ENCODE peak calls at places on chromosomes 2 and 18, in five cellular contexts. Z is body of pancreas; B is A549; C is IMR-90; A is CD8-positive, alpha-beta T cell. U is an unnamed sample.

GRCh38 chr2:141492816-141493215 is 638.0 kb downstream of the LRP1B start:
- DNase-seq in Z (no peak), B (no peak), C (no peak), A (no peak), U (no peak)

GRCh38 chr2:106116248-106116647 is 77.9 kb downstream of the UXS1 start:
- DNase-seq in Z (no peak), B (no peak), C (no peak), A (no peak), U (no peak)

GRCh38 chr18:24731158-24731557 is 270.7 kb downstream of the HRH4 start:
- DNase-seq in Z (no peak), B (no peak), C (no peak), A (no peak), U (peak; percentile 47)

GRCh38 chr2:2742745-2743144 is 411.7 kb upstream of the MYT1L start:
- DNase-seq in Z (no peak), B (no peak), C (no peak), A (no peak), U (no peak)

GRCh38 chr2:172288603-172289002 is 138.8 kb upstream of the ITGA6 start:
- DNase-seq in Z (peak; percentile 58), B (no peak), C (peak; percentile 47), A (peak; percentile 61), U (no peak)

GRCh38 chr2:20346565-20347127 is 4.0 kb downstream of the PUM2 start:
- DNase-seq in Z (no peak), B (no peak), C (peak; percentile 51), A (no peak), U (no peak)

GRCh38 chr2:202932425-202933138 is 20.5 kb downstream of the CARF start:
- DNase-seq in Z (no peak), B (no peak), C (peak; percentile 75), A (no peak), U (no peak)

GRCh38 chr2:230723363-230723762 is 10.7 kb downstream of the CAB39 start:
- DNase-seq in Z (no peak), B (no peak), C (no peak), A (peak; percentile 45), U (no peak)

GRCh38 chr2:222355860-222356259 is 57.1 kb upstream of the PAX3 start:
- DNase-seq in Z (no peak), B (no peak), C (no peak), A (no peak), U (no peak)

GRCh38 chr2:11710210-11710609 is 36.2 kb upstream of the LPIN1 start:
- DNase-seq in Z (peak; percentile 49), B (peak; percentile 50), C (peak; percentile 88), A (no peak), U (no peak)

GRCh38 chr2:166996465-166996864 is 108.2 kb downstream of the XIRP2 start:
- DNase-seq in Z (no peak), B (no peak), C (no peak), A (no peak), U (no peak)
- H3K27ac ChIP-seq in Z (no peak overlapping the region), B (no peak overlapping the region), C (no peak overlapping the region), A (no peak overlapping the region), U (no peak overlapping the region)

DNA sequence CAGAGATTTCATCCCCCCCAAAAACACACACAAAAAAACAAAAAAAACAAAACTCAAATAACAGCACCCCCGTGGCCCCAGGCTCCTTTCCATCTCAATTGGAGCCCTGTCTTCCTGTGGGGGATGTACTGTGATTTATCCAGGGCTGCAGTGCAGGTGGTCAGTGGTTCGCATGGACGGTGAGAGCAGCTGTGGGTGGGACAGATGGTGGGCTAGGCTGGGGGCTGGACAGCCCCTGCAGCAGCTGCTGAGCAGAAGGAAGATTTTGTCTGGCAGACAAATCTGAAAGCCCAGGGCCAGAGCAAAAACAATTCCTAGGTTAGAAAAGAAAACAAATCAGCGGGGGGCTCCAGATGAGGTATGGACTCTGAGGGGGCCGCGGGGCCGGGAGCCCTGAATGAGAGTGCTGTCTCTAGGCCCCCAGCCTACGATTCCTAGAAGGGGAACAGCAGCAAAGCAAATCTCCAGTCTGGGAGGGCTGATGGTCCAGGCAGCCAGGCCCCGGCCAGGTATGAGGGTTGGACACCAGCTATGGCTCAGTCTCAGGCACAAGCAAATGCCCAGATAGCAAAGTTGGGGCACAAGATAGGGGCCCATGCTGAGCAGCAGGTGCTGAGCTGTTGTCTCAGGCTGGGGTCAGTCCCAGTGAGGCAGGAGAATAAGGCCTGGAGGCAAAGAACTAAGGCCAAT is 45.3 kb downstream of the SOWAHC start:
- DNase-seq in Z (no peak), B (no peak), C (no peak), A (no peak), U (no peak)
- H3K9me3 ChIP-seq in Z (no peaks in the 10 kb centered on the region), B (no peaks in the 10 kb centered on the region), C (no peaks in the 10 kb centered on the region), A (no peaks in the 10 kb centered on the region), U (no peaks in the 10 kb centered on the region)

GRCh38 chr2:43218221-43218549 is 8.2 kb downstream of the ZFP36L2 start:
- DNase-seq in Z (no peak), B (no peak), C (peak; percentile 47), A (no peak), U (no peak)

GRCh38 chr2:43220982-43221659 is 5.3 kb downstream of the ZFP36L2 start:
- DNase-seq in Z (peak; percentile 57), B (no peak), C (peak; percentile 95), A (peak; percentile 57), U (peak; percentile 78)

GRCh38 chr2:43220229-43220981 is 6.0 kb downstream of the ZFP36L2 start:
- DNase-seq in Z (no peak), B (no peak), C (peak; percentile 42), A (no peak), U (no peak)

GRCh38 chr2:43218550-43219382 is 7.6 kb downstream of the ZFP36L2 start:
- DNase-seq in Z (peak; percentile 71), B (no peak), C (peak; percentile 10), A (peak; percentile 86), U (peak; percentile 86)

DNA sequence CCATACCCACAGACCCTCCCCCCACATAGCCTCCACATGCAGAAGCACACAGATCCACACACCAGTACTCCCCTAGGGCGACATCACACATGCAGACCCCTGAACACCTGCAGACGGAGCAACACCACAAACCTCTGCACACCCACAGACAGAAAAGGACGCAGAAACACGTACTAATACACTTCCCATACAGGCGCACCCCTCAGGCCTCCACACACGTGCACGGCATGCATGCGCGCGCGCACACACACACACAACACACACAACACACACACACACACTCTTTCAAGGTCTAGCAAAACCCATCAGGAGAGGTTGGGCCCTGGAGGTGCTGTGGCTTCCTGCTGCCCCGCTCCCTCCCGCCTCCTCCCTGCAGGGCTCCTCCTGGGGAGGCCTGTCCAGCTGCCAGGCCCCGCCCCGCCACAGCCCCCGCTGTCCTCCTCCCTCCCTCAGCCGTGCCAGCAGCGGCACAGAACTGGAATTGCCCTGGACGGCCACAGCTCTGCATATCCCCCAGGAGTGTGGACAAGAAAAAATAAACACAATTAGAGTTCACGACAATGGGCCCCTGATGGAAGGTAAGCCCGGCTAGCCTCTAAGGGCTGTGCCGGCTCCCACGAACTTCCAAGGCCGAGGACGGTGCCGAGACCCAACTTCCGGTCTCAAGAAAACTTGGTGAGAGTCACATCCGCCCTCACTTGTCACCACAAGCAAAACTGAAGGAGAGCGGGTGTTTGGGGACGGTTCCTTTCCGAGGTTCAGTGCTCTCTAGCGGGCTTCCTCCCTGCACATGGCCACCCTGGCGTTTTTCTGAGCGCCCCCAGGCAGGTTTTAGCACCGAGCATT is 6.8 kb downstream of the ZFP36L2 start:
- DNase-seq in Z (peak; percentile 93), B (peak; percentile 81), C (peak; percentile 80), A (peak; percentile 82), U (peak; percentile 95)
- TF ChIP-seq CTCF in Z (no peak), B (no peak), C (peak; percentile 2), A (no peak), U (no peak)

DNA sequence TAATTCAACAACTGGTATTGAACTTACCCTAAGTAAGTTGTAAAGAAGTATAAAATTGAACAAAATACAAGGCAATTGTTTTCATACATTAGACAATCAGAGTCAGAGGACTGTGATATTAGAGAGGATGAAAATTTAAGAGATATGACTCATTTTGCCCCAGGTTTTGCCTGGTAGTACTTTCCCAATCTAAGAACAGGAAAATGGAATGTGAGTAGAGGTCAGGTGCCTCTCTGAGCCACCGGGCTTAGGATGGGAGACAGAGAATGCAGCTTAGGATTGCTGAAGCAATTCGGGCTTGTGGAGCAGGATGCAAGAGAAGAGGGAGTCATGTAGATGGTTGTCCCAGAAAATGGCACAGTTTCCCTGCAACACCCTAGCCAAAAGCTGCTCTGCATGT is 219.7 kb upstream of the CHST9 start:
- DNase-seq in Z (no peak), B (no peak), C (no peak), A (no peak), U (no peak)
- H3K27ac ChIP-seq in Z (no peak overlapping the region), B (no peak overlapping the region), C (no peak overlapping the region), A (no peak overlapping the region), U (no peak overlapping the region)

GRCh38 chr18:14945984-14946383 is 198.0 kb downstream of the ANKRD30B start:
- DNase-seq in Z (no peak), B (no peak), C (no peak), A (no peak), U (no peak)
- H3K9me3 ChIP-seq in Z (no peaks in the 10 kb centered on the region), B (no peaks in the 10 kb centered on the region), C (peaks cover 32% of the 10 kb centered on the region), A (no peaks in the 10 kb centered on the region), U (no peaks in the 10 kb centered on the region)

GRCh38 chr2:23324281-23324680 is 60.7 kb upstream of the KLHL29 start:
- DNase-seq in Z (no peak), B (no peak), C (no peak), A (no peak), U (no peak)

GRCh38 chr2:23335550-23335949 is 49.4 kb upstream of the KLHL29 start:
- DNase-seq in Z (no peak), B (no peak), C (no peak), A (no peak), U (no peak)

GRCh38 chr2:23326322-23326721 is 58.7 kb upstream of the KLHL29 start:
- DNase-seq in Z (no peak), B (no peak), C (no peak), A (no peak), U (no peak)

GRCh38 chr2:23327897-23328296 is 57.1 kb upstream of the KLHL29 start:
- DNase-seq in Z (no peak), B (no peak), C (no peak), A (no peak), U (no peak)

GRCh38 chr2:23330214-23330613 is 54.8 kb upstream of the KLHL29 start:
- DNase-seq in Z (peak; percentile 12), B (peak; percentile 33), C (peak; percentile 20), A (no peak), U (no peak)
- TF ChIP-seq CTCF in Z (no peak), B (peak; percentile 18), C (peak; percentile 18), A (no peak), U (no peak)

GRCh38 chr2:46040563-46041155 is 256.5 kb upstream of the EPAS1 start:
- DNase-seq in Z (no peak), B (no peak), C (no peak), A (no peak), U (no peak)

GRCh38 chr2:46039543-46040303 is 257.5 kb upstream of the EPAS1 start:
- DNase-seq in Z (no peak), B (no peak), C (no peak), A (no peak), U (no peak)

GRCh38 chr2:46034535-46034934 is 262.7 kb upstream of the EPAS1 start:
- DNase-seq in Z (peak; percentile 49), B (no peak), C (no peak), A (no peak), U (no peak)

GRCh38 chr2:46032996-46033395 is 264.2 kb upstream of the EPAS1 start:
- DNase-seq in Z (no peak), B (peak; percentile 33), C (no peak), A (no peak), U (no peak)

GRCh38 chr2:46036929-46037328 is 260.3 kb upstream of the EPAS1 start:
- DNase-seq in Z (no peak), B (no peak), C (peak; percentile 32), A (no peak), U (no peak)
- H3K27ac ChIP-seq in Z (no peak overlapping the region), B (peak overlapping the region; percentile 0), C (no peak overlapping the region), A (no peak overlapping the region), U (peak overlapping the region; percentile 51)

GRCh38 chr2:80624062-80624461 is 319.5 kb upstream of the LRRTM1 start:
- DNase-seq in Z (no peak), B (no peak), C (no peak), A (no peak), U (no peak)
- H3K9me3 ChIP-seq in Z (no peaks in the 10 kb centered on the region), B (no peaks in the 10 kb centered on the region), C (no peaks in the 10 kb centered on the region), A (no peaks in the 10 kb centered on the region), U (no peaks in the 10 kb centered on the region)

U was measured in transverse colon.